ENCODE peak calls at places on chromosome 21, in eight cellular contexts. R, D, X, S, P, V, G and L are unnamed samples.
A peak's percentile ranks its signal among the peaks of the same experiment; 100 is the strongest.

GRCh38 chr21:43696214-43696613 is 22.7 kb upstream of the PDXK start:
- DNase-seq in D (no peak), P (no peak), X (no peak), R (no peak), G (no peak), S (no peak), V (peak; percentile 61), L (no peak)

GRCh38 chr21:28781602-28782274 is 210.9 kb downstream of the LTN1 start:
- DNase-seq in P (peak; percentile 22), V (no peak), R (no peak), G (no peak), X (no peak), S (no peak), D (peak; percentile 13), L (no peak)

GRCh38 chr21:29812947-29813346 is 126.8 kb downstream of the GRIK1 start:
- DNase-seq in P (no peak), G (no peak), V (no peak), R (no peak), D (no peak), S (no peak), X (no peak), L (no peak)

GRCh38 chr21:33109574-33110339 is 39.8 kb downstream of the OLIG1 start:
- DNase-seq in X (no peak), S (no peak), D (peak; percentile 86), V (peak; percentile 57), P (peak; percentile 10), R (no peak), G (no peak), L (no peak)

GRCh38 chr21:35628331-35628730 is 432.0 kb downstream of the SETD4 start:
- DNase-seq in X (no peak), D (no peak), V (no peak), R (no peak), S (no peak), P (no peak), G (no peak), L (no peak)

GRCh38 chr21:31630062-31630711 is 29.3 kb upstream of the SOD1 start:
- DNase-seq in S (no peak), R (no peak), P (peak; percentile 96), X (no peak), G (no peak), V (no peak), D (no peak), L (no peak)

GRCh38 chr21:36630485-36631206 is 68.3 kb upstream of the SIM2 start:
- DNase-seq in G (peak; percentile 70), X (peak; percentile 58), S (peak; percentile 40), P (peak; percentile 14), D (peak; percentile 89), V (no peak), R (peak; percentile 75), L (peak; percentile 81)

GRCh38 chr21:31556662-31557061 is 102.8 kb upstream of the SOD1 start:
- DNase-seq in D (no peak), X (no peak), V (no peak), R (no peak), G (no peak), S (no peak), P (no peak), L (no peak)

GRCh38 chr21:28392436-28392835 is 600.2 kb downstream of the LTN1 start:
- DNase-seq in X (no peak), V (no peak), D (no peak), G (no peak), P (no peak), S (no peak), R (no peak), L (no peak)

GRCh38 chr21:46667735-46668380 is 32.4 kb downstream of the PRMT2 start:
- DNase-seq in D (peak; percentile 89), P (peak; percentile 58), X (no peak), S (no peak), V (peak; percentile 79), R (no peak), G (no peak), L (no peak)

GRCh38 chr21:24123785-24124184 is 1483.5 kb downstream of the MRPL39 start:
- DNase-seq in G (no peak), X (no peak), V (no peak), D (no peak), R (no peak), P (no peak), S (no peak), L (no peak)

GRCh38 chr21:32519945-32520884 is 65.1 kb downstream of the TCP10L start:
- DNase-seq in P (no peak), X (no peak), V (no peak), D (no peak), G (no peak), S (no peak), R (no peak), L (no peak)

GRCh38 chr21:16570856-16571255 is 841.1 kb downstream of the USP25 start:
- DNase-seq in V (no peak), G (no peak), R (no peak), P (no peak), D (no peak), S (no peak), X (no peak), L (no peak)

GRCh38 chr21:37592496-37592895 is 225.9 kb downstream of the DYRK1A start:
- DNase-seq in G (no peak), D (peak; percentile 24), P (no peak), X (no peak), R (no peak), S (no peak), V (no peak), L (no peak)

GRCh38 chr21:28473530-28474225 is 519.0 kb downstream of the LTN1 start:
- DNase-seq in D (no peak), G (no peak), P (no peak), X (no peak), R (no peak), S (no peak), V (no peak), L (no peak)

GRCh38 chr21:21232320-21232719 is 234.1 kb downstream of the NCAM2 start:
- DNase-seq in S (no peak), R (no peak), X (no peak), D (peak; percentile 2), V (no peak), G (no peak), P (peak; percentile 2), L (peak; percentile 40)

GRCh38 chr21:46284077-46284644 is 1.2 kb downstream of the MCM3AP start:
- DNase-seq in D (peak; percentile 23), R (no peak), G (no peak), V (no peak), X (no peak), S (no peak), P (no peak), L (no peak)

GRCh38 chr21:31509108-31510017 is 150.1 kb upstream of the SOD1 start:
- DNase-seq in V (no peak), R (no peak), D (peak; percentile 83), P (peak; percentile 78), S (no peak), X (peak; percentile 61), G (peak; percentile 37), L (no peak)

GRCh38 chr21:32278068-32278467 is 781 bp downstream of the MIS18A start:
- DNase-seq in X (no peak), D (peak; percentile 33), S (no peak), V (no peak), G (no peak), R (no peak), P (no peak), L (no peak)

GRCh38 chr21:42388740-42389448 is 7.0 kb downstream of the TMPRSS3 start:
- DNase-seq in X (no peak), G (no peak), P (no peak), V (peak; percentile 51), R (no peak), D (peak; percentile 55), S (no peak), L (no peak)

GRCh38 chr21:42385619-42386018 is 10.2 kb downstream of the TMPRSS3 start:
- DNase-seq in P (no peak), V (peak; percentile 10), S (no peak), G (no peak), R (no peak), D (no peak), X (no peak), L (no peak)

GRCh38 chr21:42386034-42386591 is 9.7 kb downstream of the TMPRSS3 start:
- DNase-seq in D (no peak), S (no peak), R (no peak), V (peak; percentile 42), X (no peak), P (no peak), G (no peak), L (no peak)

GRCh38 chr21:42389449-42389835 is 6.4 kb downstream of the TMPRSS3 start:
- DNase-seq in P (no peak), X (no peak), V (peak; percentile 40), S (no peak), R (no peak), D (peak; percentile 61), G (no peak), L (no peak)

GRCh38 chr21:42387843-42388242 is 8.0 kb downstream of the TMPRSS3 start:
- DNase-seq in R (no peak), P (no peak), X (no peak), D (no peak), G (no peak), V (peak; percentile 16), S (no peak), L (no peak)
- H3K27me3 ChIP-seq in R (no peaks in the 10 kb centered on the region), P (peaks cover 8% of the 10 kb centered on the region), X (no peaks in the 10 kb centered on the region), D (no peaks in the 10 kb centered on the region), G (no peaks in the 10 kb centered on the region), V (no peaks in the 10 kb centered on the region), S (peaks cover 5% of the 10 kb centered on the region), L (no peaks in the 10 kb centered on the region)

DNA sequence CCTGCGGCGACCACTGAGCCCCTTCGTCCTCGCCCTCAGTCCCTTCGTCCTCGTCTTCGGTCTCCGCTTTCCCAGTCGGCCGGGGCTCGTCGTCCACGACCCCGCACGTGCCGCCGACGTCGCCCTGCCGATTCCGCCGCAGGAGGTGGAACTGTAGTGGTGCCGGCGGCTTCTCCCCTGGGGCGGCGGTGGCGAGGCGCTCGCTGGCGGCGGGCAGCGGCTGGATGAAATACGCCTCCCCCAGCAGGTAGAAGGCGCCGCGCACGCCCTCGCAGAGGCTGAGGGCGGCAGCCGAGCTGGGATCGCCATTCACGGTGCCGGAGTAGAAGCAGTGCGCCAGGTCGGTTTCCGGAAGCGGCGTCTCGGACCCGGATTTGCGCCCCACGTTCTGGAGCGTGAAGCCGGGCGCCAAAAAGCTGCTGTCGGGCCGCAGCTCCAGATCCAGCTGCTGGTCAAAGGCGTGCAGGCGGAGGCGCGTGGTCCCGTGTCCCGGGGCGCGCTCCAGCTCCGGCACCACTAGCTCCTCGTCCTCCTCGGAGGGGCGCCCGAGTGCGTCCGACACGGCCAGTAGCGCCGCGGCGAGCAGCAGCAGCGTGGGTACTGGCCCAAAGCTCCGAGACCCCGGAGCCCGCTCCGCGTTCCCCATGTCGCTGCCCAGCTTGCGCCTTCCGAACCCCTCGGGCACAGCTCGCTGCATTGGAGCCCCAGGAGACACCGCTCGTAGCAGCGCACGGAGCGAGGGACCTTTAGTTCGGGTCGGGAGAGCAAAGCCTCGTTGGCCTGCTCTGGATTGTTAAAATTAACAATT is 747 bp downstream of the ADAMTS1 start:
- DNase-seq in P (no peak), X (no peak), V (peak; percentile 86), D (peak; percentile 72), S (peak; percentile 73), R (peak; percentile 86), G (no peak), L (peak; percentile 59)
- H3K27me3 ChIP-seq in P (no peaks in the 10 kb centered on the region), X (peaks cover 19% of the 10 kb centered on the region), V (no peaks in the 10 kb centered on the region), D (peaks cover 10% of the 10 kb centered on the region), S (no peaks in the 10 kb centered on the region), R (no peaks in the 10 kb centered on the region), G (no peaks in the 10 kb centered on the region), L (no peaks in the 10 kb centered on the region)

GRCh38 chr21:26837539-26837938 is 7.7 kb downstream of the ADAMTS1 start:
- DNase-seq in X (no peak), S (no peak), D (peak; percentile 20), P (peak; percentile 37), V (no peak), G (no peak), R (no peak), L (no peak)
- H3K27me3 ChIP-seq in X (peaks cover 4% of the 10 kb centered on the region), S (no peaks in the 10 kb centered on the region), D (no peaks in the 10 kb centered on the region), P (no peaks in the 10 kb centered on the region), V (no peaks in the 10 kb centered on the region), G (no peaks in the 10 kb centered on the region), R (no peaks in the 10 kb centered on the region), L (no peaks in the 10 kb centered on the region)

GRCh38 chr21:34543017-34543416 is 31.0 kb upstream of the KCNE1 start:
- DNase-seq in V (no peak), X (no peak), R (no peak), D (no peak), S (no peak), G (no peak), P (no peak), L (no peak)
- H3K27me3 ChIP-seq in V (no peaks in the 10 kb centered on the region), X (no peaks in the 10 kb centered on the region), R (no peaks in the 10 kb centered on the region), D (no peaks in the 10 kb centered on the region), S (no peaks in the 10 kb centered on the region), G (no peaks in the 10 kb centered on the region), P (no peaks in the 10 kb centered on the region), L (no peaks in the 10 kb centered on the region)